ENCODE peak calls at places on chromosomes 7 and 10, in eight cellular contexts. W is neural crest cell, E is heart left ventricle, G is heart right ventricle, Q is epithelial cell of esophagus, B is uterus, I is IMR-90, H is A549. X is an unnamed sample.

GRCh38 chr7:116652793-116653192 is 19.2 kb upstream of the MET start:
- DNase-seq in G (no peak), E (no peak), H (no peak), B (no peak), I (peak; percentile 44), Q (peak; percentile 97), W (no peak), X (peak; percentile 60)

GRCh38 chr7:140594131-140594691 is 46.4 kb downstream of the DENND2A start:
- DNase-seq in H (no peak), W (no peak), G (peak; percentile 73), Q (no peak), B (no peak), I (no peak), E (peak; percentile 63), X (no peak)

GRCh38 chr10:28839600-28840007 is 162.3 kb downstream of the BAMBI start:
- DNase-seq in I (peak; percentile 79), E (peak; percentile 70), G (peak; percentile 59), Q (no peak), B (peak; percentile 40), W (no peak), H (peak; percentile 69), X (peak; percentile 27)

GRCh38 chr7:39761435-39761834 is 138.1 kb downstream of the RALA start:
- DNase-seq in E (no peak), H (no peak), I (no peak), Q (peak; percentile 88), G (no peak), W (no peak), B (no peak), X (no peak)

GRCh38 chr7:91618665-91619437 is 261.7 kb downstream of the MTERF1 start:
- DNase-seq in I (no peak), H (no peak), B (no peak), G (no peak), W (no peak), E (no peak), Q (no peak), X (no peak)

GRCh38 chr7:99693427-99694200 is 13.8 kb upstream of the CYP3A5 start:
- DNase-seq in Q (peak; percentile 26), B (no peak), G (no peak), E (no peak), W (peak; percentile 8), I (no peak), H (peak; percentile 45), X (no peak)

GRCh38 chr10:117345143-117345542 is 30.1 kb downstream of the PDZD8 start:
- DNase-seq in G (no peak), B (no peak), H (peak; percentile 61), W (no peak), E (no peak), I (no peak), Q (no peak), X (no peak)

GRCh38 chr7:29807179-29807841 is 1.0 kb downstream of the WIPF3 start:
- DNase-seq in E (peak; percentile 56), I (no peak), W (peak; percentile 41), B (no peak), Q (no peak), G (peak; percentile 38), H (peak; percentile 47), X (no peak)

GRCh38 chr10:43060291-43060690 is 16.6 kb upstream of the RET start:
- DNase-seq in W (no peak), E (no peak), Q (no peak), B (no peak), G (peak; percentile 20), H (no peak), I (no peak), X (no peak)

GRCh38 chr10:49324711-49325110 is 25.7 kb downstream of the C10orf71 start:
- DNase-seq in H (no peak), E (no peak), G (no peak), I (no peak), W (no peak), Q (no peak), B (no peak), X (no peak)

GRCh38 chr10:103145860-103146466 is 47.1 kb downstream of the NT5C2 start:
- DNase-seq in H (peak; percentile 42), Q (peak; percentile 72), G (peak; percentile 91), B (peak; percentile 68), I (peak; percentile 92), E (peak; percentile 90), W (no peak), X (peak; percentile 96)

GRCh38 chr10:94133239-94133638 is 139.5 kb downstream of the PLCE1 start:
- DNase-seq in B (no peak), Q (peak; percentile 24), H (no peak), I (no peak), G (peak; percentile 80), W (no peak), E (peak; percentile 90), X (no peak)

DNA sequence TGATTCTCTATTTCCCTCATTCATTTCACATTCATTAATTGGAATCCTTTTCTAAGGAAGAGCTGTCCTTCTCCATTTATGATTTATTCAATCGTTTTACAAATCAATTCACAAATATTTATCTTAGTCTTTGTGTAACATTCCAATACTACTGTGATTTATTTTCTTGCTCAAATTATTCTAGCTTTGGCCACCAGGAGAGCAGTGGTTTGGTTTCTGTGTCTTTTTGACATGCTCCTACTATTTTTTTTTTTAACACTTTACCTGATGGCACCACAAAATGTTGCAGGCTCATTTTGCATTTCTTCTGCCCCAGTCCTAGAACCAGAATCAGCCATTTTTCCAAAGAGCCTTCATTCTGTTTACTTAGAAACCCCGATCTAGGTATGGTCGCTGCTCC is 13.3 kb upstream of the RBM33 start:
- DNase-seq in Q (no peak), W (no peak), B (no peak), G (no peak), E (no peak), I (no peak), H (no peak), X (no peak)
- TF ChIP-seq CTCF in Q (no peak), W (peak; percentile 28), B (no peak), G (no peak), E (no peak), I (no peak), H (no peak), X (no peak)

GRCh38 chr10:70201105-70201504 is 30.8 kb upstream of the SAR1A start:
- DNase-seq in I (no peak), W (no peak), B (no peak), H (no peak), Q (no peak), G (no peak), E (no peak), X (no peak)

GRCh38 chr10:70197235-70197952 is 27.1 kb upstream of the SAR1A start:
- DNase-seq in B (no peak), W (no peak), I (no peak), H (no peak), E (no peak), G (no peak), Q (no peak), X (no peak)

GRCh38 chr10:70193391-70193844 is 23.1 kb upstream of the SAR1A start:
- DNase-seq in W (no peak), Q (no peak), H (no peak), E (no peak), G (no peak), B (no peak), I (no peak), X (peak; percentile 81)

DNA sequence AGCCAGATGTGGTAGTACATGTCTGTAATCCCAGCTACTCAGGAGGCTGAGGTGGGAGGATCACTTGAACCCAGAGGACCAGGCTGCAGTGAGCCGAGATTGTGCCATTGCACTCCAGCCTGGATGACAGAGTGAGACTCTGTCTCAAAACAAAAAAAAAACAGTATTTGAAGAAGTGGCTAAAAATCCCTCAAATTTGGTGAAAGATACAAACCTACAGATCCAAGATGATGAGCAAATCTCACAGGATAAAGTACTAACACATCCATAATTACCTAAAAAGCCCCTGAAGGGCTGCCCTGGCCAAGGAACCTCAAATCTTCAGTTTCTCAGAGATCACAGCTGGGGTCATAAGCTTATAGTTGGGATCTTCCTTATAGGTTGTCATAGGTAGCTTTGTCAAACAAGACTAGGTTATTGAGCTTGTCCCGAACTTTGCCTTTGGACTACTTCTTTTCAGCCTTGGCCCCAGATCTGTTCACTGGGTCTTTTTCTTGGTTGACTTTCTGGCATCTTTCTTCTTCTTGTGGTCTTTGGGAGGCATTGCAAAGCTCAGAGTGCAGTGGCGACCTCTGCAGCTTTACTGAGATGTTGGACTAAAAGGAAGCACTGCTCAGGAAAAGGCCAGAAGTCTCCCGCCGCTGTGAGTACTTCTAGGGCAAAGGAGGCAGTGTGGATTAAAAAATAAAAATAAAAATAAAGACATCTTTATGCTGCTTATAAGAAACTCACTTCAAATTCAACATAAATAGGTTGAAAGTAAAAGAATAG is 28.6 kb upstream of the SAR1A start:
- DNase-seq in G (no peak), I (no peak), Q (no peak), E (no peak), W (no peak), H (no peak), B (no peak), X (no peak)
- TF ChIP-seq CTCF in G (no peak), I (no peak), Q (no peak), E (no peak), W (no peak), H (no peak), B (no peak), X (no peak)

DNA sequence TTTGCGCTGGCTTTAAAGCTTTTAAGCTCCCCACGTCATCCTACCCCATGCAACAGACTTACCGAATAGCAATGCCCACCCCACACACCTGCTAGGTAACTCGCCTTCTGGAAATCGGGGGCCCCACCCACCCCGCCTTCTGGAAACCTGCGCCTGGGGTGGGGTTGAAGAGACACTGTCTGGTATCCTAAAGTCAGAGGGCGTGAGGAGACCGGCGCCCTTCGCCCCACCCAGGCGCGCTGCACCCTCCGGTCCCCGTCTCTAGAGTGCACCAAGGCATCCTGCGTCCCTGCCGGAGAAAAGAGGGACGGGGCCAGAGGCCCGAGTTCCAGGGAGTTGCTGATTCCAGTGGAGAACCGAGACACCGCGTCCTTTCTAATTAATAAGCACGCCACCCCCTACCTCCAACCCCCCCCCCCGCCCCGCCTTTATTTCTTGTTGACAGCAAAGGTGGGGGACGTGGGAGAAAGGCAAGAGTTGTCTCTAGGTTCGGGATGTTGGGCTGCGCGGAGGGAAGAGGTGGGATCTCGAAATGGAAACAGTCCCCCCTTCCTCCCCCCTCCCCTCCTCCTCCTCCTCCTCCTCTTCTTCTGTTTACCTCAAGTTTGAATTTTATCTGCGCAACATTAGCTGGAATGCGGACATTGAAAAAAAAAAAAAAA is 220.9 kb upstream of the MKLN1 start:
- DNase-seq in B (peak; percentile 55), Q (no peak), I (no peak), H (peak; percentile 60), G (peak; percentile 71), E (peak; percentile 65), W (no peak), X (peak; percentile 71)
- TF ChIP-seq CTCF in B (no peak), Q (peak; percentile 2), I (no peak), H (no peak), G (no peak), E (no peak), W (peak; percentile 14), X (no peak)

GRCh38 chr10:77713506-77714280 is 76.1 kb upstream of the KCNMA1 start:
- DNase-seq in H (no peak), B (no peak), G (no peak), Q (no peak), E (no peak), I (peak; percentile 51), W (no peak), X (peak; percentile 64)

GRCh38 chr10:77715536-77715935 is 77.9 kb upstream of the KCNMA1 start:
- DNase-seq in H (no peak), G (no peak), I (no peak), W (no peak), Q (no peak), B (no peak), E (no peak), X (no peak)

GRCh38 chr10:77712207-77712606 is 74.6 kb upstream of the KCNMA1 start:
- DNase-seq in G (no peak), H (no peak), I (no peak), B (no peak), W (no peak), Q (no peak), E (no peak), X (no peak)

GRCh38 chr10:77716943-77717735 is 79.5 kb upstream of the KCNMA1 start:
- DNase-seq in E (no peak), H (no peak), G (no peak), B (no peak), W (no peak), I (peak; percentile 46), Q (no peak), X (peak; percentile 67)

GRCh38 chr10:77715081-77715480 is 77.5 kb upstream of the KCNMA1 start:
- DNase-seq in E (no peak), W (no peak), B (no peak), G (no peak), Q (peak; percentile 36), I (no peak), H (peak; percentile 23), X (no peak)
- TF ChIP-seq CTCF in E (no peak), W (peak; percentile 33), B (no peak), G (no peak), Q (peak; percentile 54), I (no peak), H (peak; percentile 29), X (no peak)